ENCODE peak calls at places on chromosomes 6 and 20, in four cellular contexts. C, Y, U and M are unnamed samples.
A peak's percentile ranks its signal among the peaks of the same experiment; 100 is the strongest.

GRCh38 chr6:99933129-99933528 is 60.9 kb downstream of the MCHR2 start:
- DNase-seq in C (no peak), Y (no peak), U (no peak), M (no peak)

GRCh38 chr6:130203370-130203769 is 19.4 kb downstream of the SAMD3 start:
- DNase-seq in C (no peak), Y (no peak), U (no peak), M (no peak)

GRCh38 chr6:4212588-4212987 is 77.2 kb upstream of the ECI2 start:
- DNase-seq in C (no peak), Y (no peak), U (no peak), M (no peak)

GRCh38 chr6:71289039-71289801 is 609 bp downstream of the OGFRL1 start:
- DNase-seq in C (no peak), Y (no peak), U (no peak), M (peak; percentile 20)

GRCh38 chr6:164163239-164163638 is 748.7 kb downstream of the QKI start:
- DNase-seq in C (no peak), Y (no peak), U (no peak), M (no peak)

GRCh38 chr20:10924628-10925266 is 250.9 kb upstream of the JAG1 start:
- DNase-seq in C (no peak), Y (no peak), U (no peak), M (peak; percentile 82)

GRCh38 chr6:2952557-2953095 is 18.7 kb downstream of the SERPINB6 start:
- DNase-seq in C (peak; percentile 72), Y (peak; percentile 75), U (no peak), M (peak; percentile 58)

GRCh38 chr6:11258260-11259237 is 26.1 kb upstream of the NEDD9 start:
- DNase-seq in C (no peak), Y (no peak), U (no peak), M (no peak)

GRCh38 chr20:41927655-41928054 is 309.5 kb upstream of the CHD6 start:
- DNase-seq in C (no peak), Y (no peak), U (no peak), M (no peak)

GRCh38 chr20:37316775-37317170 is 27.3 kb downstream of the MANBAL start:
- DNase-seq in C (no peak), Y (no peak), U (no peak), M (no peak)

DNA sequence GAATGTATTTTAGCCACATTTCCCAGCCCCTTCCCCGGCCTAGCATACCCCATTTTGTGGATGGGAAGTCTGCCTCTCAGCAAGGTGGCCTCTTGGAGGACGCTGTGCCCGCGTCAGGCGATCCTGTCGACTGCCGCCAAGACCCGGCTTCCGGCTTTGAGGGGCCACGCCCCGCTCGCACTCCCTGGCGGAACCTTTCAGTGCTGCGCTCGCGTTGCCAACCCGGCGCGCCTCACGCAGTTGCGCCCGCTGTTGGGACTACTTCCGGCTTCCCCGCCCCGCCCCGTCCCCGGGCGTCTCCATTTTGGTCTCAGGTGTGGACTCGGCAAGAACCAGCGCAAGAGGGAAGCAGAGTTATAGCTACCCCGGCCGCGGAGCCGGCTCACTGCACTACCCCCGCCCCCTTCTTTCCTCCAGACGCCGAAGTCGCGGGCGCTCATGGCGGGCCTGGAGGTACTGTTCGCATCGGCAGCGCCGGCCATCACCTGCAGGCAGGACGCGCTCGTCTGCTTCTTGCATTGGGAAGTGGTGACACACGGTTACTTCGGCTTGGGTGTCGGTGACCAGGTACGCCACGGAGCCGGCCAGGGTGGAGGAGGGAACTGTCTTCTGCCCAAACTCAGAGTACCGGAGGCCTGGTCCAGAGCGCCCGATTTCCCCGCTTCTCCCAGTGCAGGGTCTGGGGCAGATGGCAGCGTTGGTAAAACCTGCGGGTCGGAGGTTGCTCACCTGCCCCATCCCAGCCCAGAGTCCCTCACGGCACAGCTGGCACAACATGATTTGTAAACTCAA is at the start of gene PSMF1:
- DNase-seq in C (peak; percentile 92), Y (peak; percentile 86), U (peak; percentile 66), M (peak; percentile 96)
- TF ChIP-seq POLR2A in C (peak; percentile 97), Y (peak; percentile 84), U (peak; percentile 93), M (peak; percentile 97)

GRCh38 chr6:37608587-37608986 is 89.1 kb downstream of the MDGA1 start:
- DNase-seq in C (no peak), Y (no peak), U (no peak), M (no peak)
- TF ChIP-seq JUNB in C (no peak), Y (no peak), U (no peak), M (no peak)

GRCh38 chr6:139370047-139370706 is 4.3 kb downstream of the CITED2 start:
- DNase-seq in C (peak; percentile 95), Y (no peak), U (no peak), M (no peak)
- TF ChIP-seq POLR2A in C (no peak), Y (no peak), U (no peak), M (no peak)

GRCh38 chr6:153231048-153231635 is 100.1 kb upstream of the RGS17 start:
- DNase-seq in C (peak; percentile 40), Y (peak; percentile 7), U (no peak), M (peak; percentile 48)
- TF ChIP-seq JUNB in C (no peak), Y (no peak), U (no peak), M (no peak)

DNA sequence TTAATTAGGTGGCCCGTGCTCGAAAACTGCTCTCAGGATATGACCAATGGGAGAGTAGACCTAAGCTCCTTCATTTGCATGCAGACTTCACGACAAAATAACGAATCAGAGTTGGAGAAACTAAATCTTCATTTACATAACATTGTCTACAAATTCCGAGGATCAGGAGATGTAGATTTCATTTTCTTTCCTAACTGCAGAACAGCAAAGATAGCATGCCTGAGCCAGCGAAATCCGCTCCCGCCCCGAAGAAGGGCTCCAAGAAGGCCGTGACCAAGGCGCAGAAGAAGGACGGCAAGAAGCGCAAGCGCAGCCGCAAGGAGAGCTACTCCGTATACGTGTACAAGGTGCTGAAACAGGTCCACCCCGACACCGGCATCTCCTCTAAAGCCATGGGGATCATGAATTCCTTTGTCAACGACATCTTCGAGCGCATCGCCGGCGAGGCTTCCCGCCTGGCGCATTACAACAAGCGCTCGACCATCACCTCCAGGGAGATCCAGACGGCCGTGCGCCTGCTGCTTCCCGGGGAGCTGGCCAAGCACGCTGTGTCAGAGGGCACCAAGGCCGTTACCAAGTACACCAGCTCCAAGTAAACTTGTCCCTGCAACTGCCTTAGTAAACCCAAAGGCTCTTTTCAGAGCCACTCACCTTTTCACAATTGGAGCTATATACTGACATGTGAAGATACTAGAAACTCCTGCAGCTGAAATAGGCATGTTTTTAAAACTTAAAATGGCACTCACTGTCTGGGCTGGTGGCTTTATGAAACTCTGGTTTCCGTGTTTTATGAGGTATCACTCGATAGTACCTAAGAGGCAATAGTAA is 96.6 kb downstream of the HFE start:
- DNase-seq in C (no peak), Y (no peak), U (peak; percentile 84), M (no peak)
- TF ChIP-seq POLR2A in C (no peak), Y (no peak), U (peak; percentile 85), M (peak; percentile 44)

DNA sequence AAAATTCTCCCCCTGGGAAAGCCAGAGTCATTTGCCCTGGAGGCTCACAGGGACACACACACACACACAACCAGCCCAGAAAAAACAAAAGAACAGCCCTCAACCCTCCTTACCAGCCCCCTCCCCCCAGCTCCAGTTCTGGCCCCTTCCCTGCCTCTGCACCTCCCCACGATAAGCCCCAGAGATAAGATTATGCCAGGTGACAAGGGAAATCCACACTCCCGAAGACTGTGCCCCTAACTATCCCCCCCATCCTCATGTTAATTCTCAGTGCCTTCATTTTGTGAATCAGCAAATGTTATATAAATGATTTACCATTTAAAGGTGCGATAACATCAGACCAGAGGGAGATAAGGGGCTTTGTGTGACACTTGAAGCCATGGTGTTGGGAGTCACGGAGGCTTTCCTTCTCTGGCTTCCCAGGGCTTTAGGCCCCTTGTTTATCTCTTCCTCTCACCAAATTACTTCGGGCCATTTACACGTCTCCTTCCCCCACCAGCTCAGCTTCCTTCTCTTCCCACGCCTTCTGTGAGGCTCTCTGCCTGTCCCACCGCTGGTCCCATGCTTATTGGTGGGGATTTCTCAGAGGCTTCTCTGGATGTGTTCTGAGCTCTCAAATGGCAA is 12.5 kb upstream of the FOXC1 start:
- DNase-seq in C (no peak), Y (no peak), U (no peak), M (no peak)
- TF ChIP-seq JUNB in C (no peak), Y (no peak), U (no peak), M (no peak)

DNA sequence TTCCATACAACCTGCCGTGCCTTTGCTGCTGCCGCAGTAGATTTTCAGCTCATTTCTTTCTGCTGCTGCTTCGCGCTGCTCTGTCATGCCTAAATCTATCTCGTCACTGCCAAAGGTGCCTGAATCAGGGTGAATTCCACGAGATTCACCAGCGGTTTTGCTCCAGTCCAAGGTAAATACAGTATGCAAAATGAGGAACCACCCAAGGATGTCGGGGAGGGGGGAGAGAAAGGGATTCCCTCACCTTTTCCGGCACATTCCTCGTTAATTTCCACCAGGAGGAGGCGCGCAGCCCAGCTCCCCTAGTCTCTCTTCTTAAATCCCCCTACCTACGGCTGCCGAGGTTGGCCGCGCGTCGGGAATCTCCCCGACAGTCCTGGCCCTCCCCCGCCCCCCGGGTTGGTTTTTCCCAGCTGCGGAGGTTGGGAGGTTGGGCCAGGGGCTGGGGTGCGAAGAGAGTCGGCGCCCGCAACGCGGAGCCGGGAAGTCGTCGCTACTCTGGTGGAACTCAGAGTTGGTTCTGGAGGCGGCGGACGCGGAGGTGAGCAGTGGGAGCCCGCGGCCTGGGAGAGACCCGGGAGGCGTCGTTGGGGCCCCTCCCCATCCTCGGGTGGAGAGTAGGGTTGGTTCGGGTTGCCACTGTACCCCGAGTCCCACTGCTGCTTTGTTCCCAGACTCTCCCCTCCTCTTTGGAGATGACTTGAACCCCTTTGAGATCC is at the start of gene TPBG:
- DNase-seq in C (peak; percentile 27), Y (peak; percentile 30), U (no peak), M (peak; percentile 72)
- TF ChIP-seq POLR2A in C (no peak), Y (no peak), U (peak; percentile 46), M (peak; percentile 70)

GRCh38 chr6:15396808-15397207 is 150.9 kb downstream of the JARID2 start:
- DNase-seq in C (no peak), Y (no peak), U (no peak), M (no peak)
- TF ChIP-seq JUNB in C (no peak), Y (no peak), U (no peak), M (no peak)